ENCODE peak calls at places on chromosomes 12 and 14, in six cellular contexts. L, Q, V, G, N and P are unnamed samples.

GRCh38 chr14:34971381-34971780 is 11.4 kb upstream of the SRP54 start:
- DNase-seq in L (no peak), Q (peak), V (peak), G (no peak), N (no peak), P (no peak)

GRCh38 chr12:101782544-101782855 is 43.2 kb upstream of the SYCP3 start:
- DNase-seq in L (no peak), Q (peak), V (peak), G (no peak), N (no peak), P (no peak)

GRCh38 chr12:90827567-90827966 is 127.4 kb downstream of the CCER1 start:
- DNase-seq in L (no peak), Q (no peak), V (no peak), G (no peak), N (no peak), P (no peak)

GRCh38 chr14:88352299-88353097 is 29.4 kb upstream of the KCNK10 start:
- DNase-seq in L (no peak), Q (peak), V (peak), G (peak), N (no peak), P (no peak)

GRCh38 chr14:23894687-23895419 is 58.7 kb upstream of the DHRS4 start:
- DNase-seq in L (no peak), Q (no peak), V (no peak), G (no peak), N (no peak), P (no peak)

GRCh38 chr12:132723015-132723763 is 12.5 kb downstream of the PGAM5 start:
- DNase-seq in L (no peak), Q (no peak), V (no peak), G (no peak), N (no peak), P (no peak)

GRCh38 chr12:126554599-126554998 is 1489.4 kb downstream of the AACS start:
- DNase-seq in L (no peak), Q (no peak), V (no peak), G (no peak), N (no peak), P (no peak)

GRCh38 chr14:51544426-51544825 is 107.3 kb upstream of the FRMD6 start:
- DNase-seq in L (no peak), Q (no peak), V (no peak), G (no peak), N (no peak), P (no peak)

GRCh38 chr14:92994131-92994676 is 71.3 kb downstream of the CHGA start:
- DNase-seq in L (no peak), Q (no peak), V (no peak), G (no peak), N (no peak), P (no peak)